ENCODE peak calls at places on chromosomes 4 and X, in seven cellular contexts. One of them, this sample, is unnamed. For H3K4me1, the result is how much of the 10 kb centered on the place peaks cover.

GRCh38 chrX:119266364-119266995 is 30.4 kb downstream of the PGRMC1 start:
- DNase-seq in heart left ventricle: no peak
- DNase-seq in mucosa of descending colon: no peak
- DNase-seq in astrocyte: no peak
- DNase-seq in GM23338: peak
- DNase-seq in colonic mucosa: peak
- DNase-seq in SJSA1: no peak
- DNase-seq in this sample: peak

GRCh38 chrX:41238543-41238942 is 95.4 kb upstream of the DDX3X start:
- DNase-seq in GM23338: no peak
- DNase-seq in astrocyte: peak
- DNase-seq in mucosa of descending colon: no peak
- DNase-seq in heart left ventricle: no peak
- DNase-seq in colonic mucosa: no peak
- DNase-seq in SJSA1: no peak
- DNase-seq in this sample: no peak

GRCh38 chr4:30844861-30845582 is 124.9 kb downstream of the PCDH7 start:
- DNase-seq in colonic mucosa: no peak
- DNase-seq in SJSA1: no peak
- DNase-seq in heart left ventricle: no peak
- DNase-seq in astrocyte: no peak
- DNase-seq in GM23338: no peak
- DNase-seq in mucosa of descending colon: no peak
- DNase-seq in this sample: no peak

GRCh38 chr4:88411491-88412101 is 32.9 kb downstream of the HERC6 start:
- DNase-seq in astrocyte: no peak
- DNase-seq in mucosa of descending colon: no peak
- DNase-seq in colonic mucosa: no peak
- DNase-seq in SJSA1: no peak
- DNase-seq in GM23338: no peak
- DNase-seq in heart left ventricle: no peak
- DNase-seq in this sample: no peak

GRCh38 chr4:125225806-125226205 is 88.9 kb upstream of the FAT4 start:
- DNase-seq in heart left ventricle: no peak
- DNase-seq in mucosa of descending colon: no peak
- DNase-seq in GM23338: no peak
- DNase-seq in SJSA1: no peak
- DNase-seq in colonic mucosa: no peak
- DNase-seq in astrocyte: no peak
- DNase-seq in this sample: no peak

GRCh38 chr4:111400736-111401135 is 744.5 kb upstream of the FAM241A start:
- DNase-seq in heart left ventricle: no peak
- DNase-seq in mucosa of descending colon: no peak
- DNase-seq in colonic mucosa: no peak
- DNase-seq in astrocyte: peak
- DNase-seq in GM23338: no peak
- DNase-seq in SJSA1: no peak
- DNase-seq in this sample: peak

GRCh38 chrX:85244411-85245210 is 820 bp downstream of the ZNF711 start:
- DNase-seq in astrocyte: peak
- DNase-seq in GM23338: peak
- DNase-seq in mucosa of descending colon: peak
- DNase-seq in heart left ventricle: peak
- DNase-seq in colonic mucosa: peak
- DNase-seq in SJSA1: peak
- DNase-seq in this sample: peak

GRCh38 chr4:29278580-29278979 is 1441.6 kb upstream of the PCDH7 start:
- DNase-seq in colonic mucosa: no peak
- DNase-seq in astrocyte: peak
- DNase-seq in mucosa of descending colon: no peak
- DNase-seq in GM23338: no peak
- DNase-seq in SJSA1: no peak
- DNase-seq in heart left ventricle: no peak
- DNase-seq in this sample: no peak

GRCh38 chr4:2497931-2498330 is 29.0 kb downstream of the RNF4 start:
- DNase-seq in heart left ventricle: no peak
- DNase-seq in mucosa of descending colon: no peak
- DNase-seq in GM23338: no peak
- DNase-seq in colonic mucosa: no peak
- DNase-seq in astrocyte: no peak
- DNase-seq in SJSA1: no peak
- DNase-seq in this sample: no peak

GRCh38 chrX:53265771-53266170 is 15.6 kb downstream of the IQSEC2 start:
- DNase-seq in heart left ventricle: no peak
- DNase-seq in GM23338: no peak
- DNase-seq in mucosa of descending colon: no peak
- DNase-seq in astrocyte: peak
- DNase-seq in colonic mucosa: no peak
- DNase-seq in SJSA1: no peak
- DNase-seq in this sample: no peak

GRCh38 chr4:188127157-188127874 is 11.9 kb upstream of the TRIML1 start:
- DNase-seq in astrocyte: peak
- DNase-seq in GM23338: no peak
- DNase-seq in SJSA1: no peak
- DNase-seq in heart left ventricle: no peak
- DNase-seq in mucosa of descending colon: no peak
- DNase-seq in colonic mucosa: no peak
- DNase-seq in this sample: no peak

GRCh38 chr4:38330321-38330720 is 333.7 kb upstream of the KLF3 start:
- DNase-seq in mucosa of descending colon: no peak
- DNase-seq in GM23338: no peak
- DNase-seq in colonic mucosa: no peak
- DNase-seq in SJSA1: no peak
- DNase-seq in astrocyte: no peak
- DNase-seq in heart left ventricle: no peak
- DNase-seq in this sample: no peak

DNA sequence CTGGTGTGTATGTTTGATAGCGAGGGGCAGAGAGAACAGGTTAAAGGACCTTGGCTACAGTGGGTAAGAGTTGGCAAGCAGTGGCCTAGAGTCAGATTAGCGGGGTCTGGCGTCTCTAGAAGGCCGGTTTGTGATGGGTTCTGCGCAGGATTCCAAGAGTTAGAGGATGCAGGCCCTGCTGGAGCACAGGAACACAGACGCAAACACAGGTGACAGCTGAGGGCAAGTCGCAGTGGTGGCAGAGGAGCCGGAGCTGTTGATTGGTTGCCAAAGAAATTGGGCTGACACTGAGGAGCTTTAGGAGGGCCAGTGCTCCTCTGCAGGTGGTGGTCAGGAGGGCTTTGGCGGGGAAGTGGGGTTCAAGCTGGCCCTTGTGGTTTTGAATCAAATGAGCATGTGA is 3.8 kb downstream of the TADA2B start:
- DNase-seq in astrocyte: no peak
- DNase-seq in colonic mucosa: no peak
- DNase-seq in SJSA1: no peak
- DNase-seq in heart left ventricle: no peak
- DNase-seq in mucosa of descending colon: no peak
- DNase-seq in GM23338: no peak
- DNase-seq in this sample: no peak
- H3K4me1 ChIP-seq in astrocyte: under half
- H3K4me1 ChIP-seq in colonic mucosa: under half
- H3K4me1 ChIP-seq in SJSA1: under half
- H3K4me1 ChIP-seq in heart left ventricle: under half
- H3K4me1 ChIP-seq in mucosa of descending colon: under half
- H3K4me1 ChIP-seq in GM23338: under half
- H3K4me1 ChIP-seq in this sample: under half

GRCh38 chrX:50469206-50469605 is 1.4 kb downstream of the DGKK start:
- DNase-seq in heart left ventricle: peak
- DNase-seq in colonic mucosa: no peak
- DNase-seq in GM23338: peak
- DNase-seq in astrocyte: no peak
- DNase-seq in mucosa of descending colon: no peak
- DNase-seq in SJSA1: no peak
- DNase-seq in this sample: no peak
- H3K4me3 ChIP-seq in heart left ventricle: no peak
- H3K4me3 ChIP-seq in colonic mucosa: no peak
- H3K4me3 ChIP-seq in GM23338: peak
- H3K4me3 ChIP-seq in astrocyte: no peak
- H3K4me3 ChIP-seq in mucosa of descending colon: no peak
- H3K4me3 ChIP-seq in SJSA1: no peak
- H3K4me3 ChIP-seq in this sample: no peak

DNA sequence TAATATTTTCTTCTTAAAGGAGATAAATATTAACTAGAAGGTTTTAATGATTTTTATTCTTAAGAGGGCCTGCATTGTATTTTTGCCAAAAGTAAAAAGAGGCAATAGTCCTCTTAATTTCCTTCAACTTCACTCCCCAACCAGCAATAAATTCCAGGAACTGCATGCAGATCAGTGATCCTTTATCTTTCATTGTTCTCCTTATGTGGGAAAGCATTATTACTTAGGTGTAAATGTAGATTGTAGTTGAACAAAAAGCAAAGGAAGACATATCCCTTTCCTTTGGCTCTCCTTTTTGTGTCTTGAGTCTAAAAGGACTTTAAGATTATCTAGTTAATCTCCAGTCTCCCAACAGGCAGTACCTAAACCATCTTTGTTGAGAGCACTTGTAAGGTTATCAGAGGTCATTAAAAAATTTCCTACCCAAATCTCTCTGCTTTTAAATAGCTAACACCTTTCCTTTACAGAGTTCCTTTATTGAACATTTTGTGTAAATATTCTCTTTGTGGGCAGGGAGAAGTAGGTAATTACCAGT is 55.3 kb downstream of the RAPGEF2 start:
- DNase-seq in mucosa of descending colon: no peak
- DNase-seq in heart left ventricle: no peak
- DNase-seq in colonic mucosa: no peak
- DNase-seq in GM23338: no peak
- DNase-seq in SJSA1: no peak
- DNase-seq in astrocyte: no peak
- DNase-seq in this sample: peak
- H3K4me1 ChIP-seq in mucosa of descending colon: under half
- H3K4me1 ChIP-seq in heart left ventricle: under half
- H3K4me1 ChIP-seq in colonic mucosa: under half
- H3K4me1 ChIP-seq in GM23338: under half
- H3K4me1 ChIP-seq in SJSA1: under half
- H3K4me1 ChIP-seq in astrocyte: under half
- H3K4me1 ChIP-seq in this sample: under half

DNA sequence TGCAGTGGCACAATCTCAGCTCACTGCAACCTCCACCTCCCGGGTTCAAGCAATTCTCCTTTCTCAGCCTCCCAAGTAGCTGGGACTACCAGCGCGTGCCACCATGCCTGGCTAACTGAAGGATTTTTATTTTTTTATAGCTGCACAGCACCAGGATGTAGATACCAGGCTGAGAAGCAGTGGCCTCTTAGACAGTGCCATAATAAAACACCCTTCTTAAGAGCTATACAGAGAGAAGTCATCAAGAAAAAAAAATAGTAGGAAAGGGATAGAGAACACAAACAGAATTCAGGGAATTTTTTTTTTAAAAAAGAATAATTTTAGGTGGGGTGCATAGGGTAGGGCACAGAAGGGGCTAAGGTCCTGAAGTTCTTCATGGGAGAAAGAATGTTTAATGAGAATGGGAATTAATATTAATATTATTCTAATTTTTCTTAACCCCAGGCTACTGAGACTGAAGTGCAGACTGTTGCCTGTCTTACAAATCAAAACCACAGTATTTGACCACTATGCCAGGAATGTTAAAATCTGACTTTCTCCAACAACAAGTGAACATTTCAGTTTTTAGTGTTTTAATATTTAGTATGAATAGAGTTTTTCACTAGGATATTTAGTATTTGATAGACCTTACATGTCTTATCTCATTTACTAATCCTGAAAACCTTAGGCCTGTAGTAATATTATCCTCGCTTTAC is 146.8 kb downstream of the KCNIP4 start:
- DNase-seq in GM23338: no peak
- DNase-seq in mucosa of descending colon: no peak
- DNase-seq in heart left ventricle: no peak
- DNase-seq in SJSA1: no peak
- DNase-seq in astrocyte: peak
- DNase-seq in colonic mucosa: no peak
- DNase-seq in this sample: no peak
- H3K4me3 ChIP-seq in GM23338: no peak
- H3K4me3 ChIP-seq in mucosa of descending colon: no peak
- H3K4me3 ChIP-seq in heart left ventricle: no peak
- H3K4me3 ChIP-seq in SJSA1: no peak
- H3K4me3 ChIP-seq in astrocyte: peak
- H3K4me3 ChIP-seq in colonic mucosa: no peak
- H3K4me3 ChIP-seq in this sample: no peak

GRCh38 chr4:102612195-102612594 is 111.0 kb downstream of the NFKB1 start:
- DNase-seq in heart left ventricle: no peak
- DNase-seq in astrocyte: no peak
- DNase-seq in mucosa of descending colon: no peak
- DNase-seq in colonic mucosa: no peak
- DNase-seq in GM23338: no peak
- DNase-seq in SJSA1: no peak
- DNase-seq in this sample: no peak
- H3K4me1 ChIP-seq in heart left ventricle: under half
- H3K4me1 ChIP-seq in astrocyte: under half
- H3K4me1 ChIP-seq in mucosa of descending colon: under half
- H3K4me1 ChIP-seq in colonic mucosa: under half
- H3K4me1 ChIP-seq in GM23338: under half
- H3K4me1 ChIP-seq in SJSA1: under half
- H3K4me1 ChIP-seq in this sample: under half

GRCh38 chr4:108906866-108907367 is 144.1 kb upstream of the ETNPPL start:
- DNase-seq in astrocyte: no peak
- DNase-seq in SJSA1: no peak
- DNase-seq in mucosa of descending colon: no peak
- DNase-seq in colonic mucosa: no peak
- DNase-seq in GM23338: no peak
- DNase-seq in heart left ventricle: no peak
- DNase-seq in this sample: no peak
- H3K4me3 ChIP-seq in astrocyte: no peak
- H3K4me3 ChIP-seq in SJSA1: no peak
- H3K4me3 ChIP-seq in mucosa of descending colon: no peak
- H3K4me3 ChIP-seq in colonic mucosa: no peak
- H3K4me3 ChIP-seq in GM23338: no peak
- H3K4me3 ChIP-seq in heart left ventricle: no peak
- H3K4me3 ChIP-seq in this sample: no peak

DNA sequence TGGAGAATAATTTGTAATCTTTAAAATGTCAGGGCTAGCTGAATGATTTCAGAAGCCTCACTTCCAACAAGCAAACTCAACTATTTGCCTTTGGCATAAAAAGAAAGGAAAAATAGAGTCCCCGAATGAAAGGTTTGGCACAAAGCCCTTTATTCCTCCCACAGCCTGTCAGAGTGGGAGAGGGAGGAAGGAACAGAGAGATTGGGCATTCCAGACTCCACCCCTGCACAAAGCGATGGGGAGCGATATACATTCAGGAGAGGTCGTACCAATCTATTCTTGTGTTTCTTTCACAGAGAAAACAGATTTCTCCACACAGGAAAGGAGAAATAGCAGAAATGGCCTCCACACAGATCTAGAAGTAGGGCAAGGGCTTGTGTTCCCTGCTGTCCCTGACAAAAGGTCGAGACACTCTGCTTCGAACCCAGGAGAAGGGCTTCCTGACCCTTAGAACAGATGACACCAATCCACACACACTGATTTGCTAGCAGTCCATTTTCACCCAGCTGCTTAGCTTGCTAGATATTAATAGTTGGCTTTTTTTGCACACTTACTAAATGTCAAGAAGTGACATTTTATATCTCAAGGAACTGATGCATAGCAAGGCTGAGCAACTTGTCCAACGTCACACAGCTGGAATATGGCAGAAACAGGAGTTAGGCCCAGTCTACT is 197.4 kb downstream of the MAML3 start:
- DNase-seq in SJSA1: no peak
- DNase-seq in heart left ventricle: no peak
- DNase-seq in GM23338: no peak
- DNase-seq in mucosa of descending colon: no peak
- DNase-seq in colonic mucosa: no peak
- DNase-seq in astrocyte: peak
- DNase-seq in this sample: no peak
- H3K4me1 ChIP-seq in SJSA1: under half
- H3K4me1 ChIP-seq in heart left ventricle: under half
- H3K4me1 ChIP-seq in GM23338: under half
- H3K4me1 ChIP-seq in mucosa of descending colon: under half
- H3K4me1 ChIP-seq in colonic mucosa: under half
- H3K4me1 ChIP-seq in astrocyte: under half
- H3K4me1 ChIP-seq in this sample: under half

GRCh38 chr4:171639540-171639939 is 173.7 kb upstream of the GALNTL6 start:
- DNase-seq in GM23338: no peak
- DNase-seq in heart left ventricle: no peak
- DNase-seq in astrocyte: no peak
- DNase-seq in mucosa of descending colon: no peak
- DNase-seq in SJSA1: no peak
- DNase-seq in colonic mucosa: no peak
- DNase-seq in this sample: no peak
- H3K4me3 ChIP-seq in GM23338: no peak
- H3K4me3 ChIP-seq in heart left ventricle: no peak
- H3K4me3 ChIP-seq in astrocyte: no peak
- H3K4me3 ChIP-seq in mucosa of descending colon: no peak
- H3K4me3 ChIP-seq in SJSA1: no peak
- H3K4me3 ChIP-seq in colonic mucosa: no peak
- H3K4me3 ChIP-seq in this sample: no peak